ENCODE peak calls at places on chromosomes 3 and 15, in seven cellular contexts. B is ovary; I is CD4-positive, CD25-positive, alpha-beta regulatory T cell; A is upper lobe of left lung; L is pancreas; Y is mammary epithelial cell; P is fibroblast of lung. G is an unnamed sample. For H3K4me1, the result is how much of the 10 kb centered on the place peaks cover.

GRCh38 chr3:185688808-185689207 is 102.7 kb downstream of the SENP2 start:
- DNase-seq in B (no peak), I (no peak), A (no peak), L (no peak), Y (peak), P (peak), G (peak)

GRCh38 chr3:45929042-45929679 is 14.1 kb upstream of the CXCR6 start:
- DNase-seq in B (no peak), I (peak), A (no peak), L (no peak), Y (no peak), P (peak), G (peak)

GRCh38 chr15:50186090-50186489 is 4.1 kb downstream of the SLC27A2 start:
- DNase-seq in B (no peak), I (no peak), A (no peak), L (no peak), Y (no peak), P (no peak), G (no peak)

GRCh38 chr15:25091421-25092158 is 136.8 kb downstream of the SNRPN start:
- DNase-seq in B (no peak), I (no peak), A (no peak), L (no peak), Y (no peak), P (no peak), G (no peak)

GRCh38 chr3:32004111-32004790 is 22.7 kb downstream of the ZNF860 start:
- DNase-seq in B (no peak), I (no peak), A (no peak), L (no peak), Y (no peak), P (no peak), G (no peak)

GRCh38 chr3:20280257-20280656 is 94.3 kb upstream of the SGO1 start:
- DNase-seq in B (no peak), I (no peak), A (no peak), L (no peak), Y (no peak), P (no peak), G (no peak)

GRCh38 chr15:61049934-61050333 is 179.2 kb downstream of the RORA start:
- DNase-seq in B (peak), I (no peak), A (no peak), L (no peak), Y (no peak), P (peak), G (peak)

GRCh38 chr3:193313448-193313958 is 65.0 kb downstream of the ATP13A5 start:
- DNase-seq in B (no peak), I (no peak), A (no peak), L (no peak), Y (no peak), P (no peak), G (no peak)

GRCh38 chr3:184737641-184738518 is 26.0 kb upstream of the MAGEF1 start:
- DNase-seq in B (no peak), I (no peak), A (no peak), L (no peak), Y (peak), P (peak), G (peak)

GRCh38 chr15:69825941-69826817 is 271.5 kb downstream of the TLE3 start:
- DNase-seq in B (no peak), I (no peak), A (no peak), L (no peak), Y (no peak), P (no peak), G (no peak)

GRCh38 chr3:52845157-52845556 is 10.3 kb upstream of the MUSTN1 start:
- DNase-seq in B (no peak), I (no peak), A (no peak), L (no peak), Y (no peak), P (peak), G (peak)

GRCh38 chr15:23069496-23070166 is 30.3 kb upstream of the TUBGCP5 start:
- DNase-seq in B (no peak), I (no peak), A (peak), L (no peak), Y (no peak), P (no peak), G (no peak)

GRCh38 chr3:48425281-48425812 is 4.5 kb downstream of the PLXNB1 start:
- DNase-seq in B (peak), I (no peak), A (no peak), L (no peak), Y (no peak), P (peak), G (no peak)

GRCh38 chr3:13282986-13283876 is 136.9 kb downstream of the NUP210 start:
- DNase-seq in B (no peak), I (no peak), A (peak), L (peak), Y (peak), P (no peak), G (peak)

GRCh38 chr15:25616471-25616870 is 177.6 kb upstream of the UBE3A start:
- DNase-seq in B (no peak), I (no peak), A (peak), L (no peak), Y (no peak), P (no peak), G (no peak)

GRCh38 chr3:117248149-117248548 is 538.6 kb downstream of the TUSC7 start:
- DNase-seq in B (no peak), I (no peak), A (no peak), L (no peak), Y (no peak), P (no peak), G (no peak)

GRCh38 chr3:80018375-80018774 is 250.6 kb upstream of the ROBO1 start:
- DNase-seq in B (no peak), I (no peak), A (no peak), L (no peak), Y (no peak), P (peak), G (peak)

GRCh38 chr3:188670446-188670845 is 501.3 kb upstream of the TPRG1 start:
- DNase-seq in B (no peak), I (no peak), A (no peak), L (no peak), Y (no peak), P (no peak), G (no peak)

GRCh38 chr3:188671941-188672340 is 499.8 kb upstream of the TPRG1 start:
- DNase-seq in B (no peak), I (no peak), A (no peak), L (no peak), Y (no peak), P (no peak), G (no peak)

GRCh38 chr3:188672840-188673239 is 498.9 kb upstream of the TPRG1 start:
- DNase-seq in B (no peak), I (no peak), A (no peak), L (no peak), Y (no peak), P (no peak), G (no peak)

DNA sequence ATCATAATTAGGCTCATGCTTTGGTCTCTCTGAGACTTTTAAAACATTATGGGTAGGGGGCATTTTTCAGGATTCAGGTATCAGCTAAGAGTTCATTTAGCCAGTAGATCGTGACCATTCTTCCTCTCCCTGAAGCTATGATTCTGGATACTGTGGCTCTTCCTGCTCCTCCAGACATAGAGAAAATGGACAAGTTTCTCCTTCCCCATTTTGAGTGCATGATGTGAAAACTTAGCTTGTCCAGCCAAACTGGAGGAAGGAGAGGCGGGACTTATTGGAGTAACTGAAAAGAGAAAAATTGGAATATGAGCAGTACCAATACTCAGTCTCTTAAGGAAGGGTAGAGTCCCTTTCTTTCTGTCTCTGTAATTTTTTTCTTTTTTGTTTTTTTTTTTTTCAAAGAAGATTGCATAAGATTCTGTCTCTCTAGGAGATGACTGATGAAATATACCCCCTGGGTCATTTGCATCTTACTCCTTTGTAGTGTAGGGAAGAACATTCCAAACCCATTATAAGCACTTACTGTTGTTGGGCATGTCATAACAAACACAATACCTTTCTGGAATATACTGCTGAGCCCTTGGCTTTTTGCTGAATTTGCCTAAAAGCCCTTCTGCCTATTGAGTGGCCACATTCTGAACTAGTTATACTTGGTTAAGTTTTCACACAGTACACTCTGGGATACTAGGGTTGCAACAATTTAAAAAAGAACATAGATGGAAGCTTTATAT is 498.1 kb upstream of the TPRG1 start:
- DNase-seq in B (no peak), I (no peak), A (no peak), L (no peak), Y (peak), P (peak), G (peak)
- H3K4me1 ChIP-seq in B (under half), I (under half), A (under half), L (under half), Y (under half), P (under half), G (under half)

DNA sequence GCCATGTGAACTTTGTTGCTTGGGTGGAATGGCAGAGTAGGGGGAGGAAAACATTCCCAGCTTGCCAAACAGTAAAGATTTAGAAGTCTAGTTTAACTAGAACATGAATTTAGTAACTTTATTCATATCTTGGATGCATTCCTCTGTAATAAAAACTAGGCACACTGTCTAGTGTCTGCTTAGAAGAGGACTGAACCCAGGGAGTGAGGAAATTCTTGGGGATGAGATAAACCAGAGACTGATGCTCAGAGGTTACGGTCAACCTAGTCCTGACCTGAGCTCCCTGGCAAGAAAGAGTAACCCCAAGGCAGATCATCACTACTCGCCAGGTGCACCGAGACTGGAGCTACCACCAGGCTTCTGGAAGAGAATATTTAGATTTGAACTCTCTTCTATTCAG is 58.2 kb downstream of the SNRK start:
- DNase-seq in B (no peak), I (no peak), A (no peak), L (no peak), Y (no peak), P (no peak), G (no peak)
- H3K4me1 ChIP-seq in B (under half), I (under half), A (under half), L (under half), Y (under half), P (under half), G (under half)

GRCh38 chr15:55268054-55268695 is 21.4 kb downstream of the RAB27A start:
- DNase-seq in B (no peak), I (no peak), A (no peak), L (no peak), Y (no peak), P (no peak), G (no peak)
- H3K4me1 ChIP-seq in B (under half), I (under half), A (under half), L (under half), Y (under half), P (under half), G (under half)

GRCh38 chr3:150269526-150269925 is 138.6 kb upstream of the TSC22D2 start:
- DNase-seq in B (no peak), I (no peak), A (no peak), L (no peak), Y (no peak), P (no peak), G (no peak)
- H3K4me1 ChIP-seq in B (under half), I (under half), A (under half), L (under half), Y (under half), P (under half), G (under half)

G was measured in adipocyte.